ENCODE peak calls at places on chromosomes 13 and 19, in five cellular contexts. One of them, this sample, is unnamed.

GRCh38 chr13:114096031-114096485 is 36.4 kb downstream of the RASA3 start:
- DNase-seq in tibial nerve: peak; percentile 12
- DNase-seq in AG10803: no peak
- DNase-seq in endothelial cell of umbilical vein: no peak
- DNase-seq in mesothelial cell of epicardium: no peak
- DNase-seq in this sample: no peak

GRCh38 chr13:36582977-36583376 is 90.8 kb upstream of the SERTM1 start:
- DNase-seq in AG10803: no peak
- DNase-seq in endothelial cell of umbilical vein: no peak
- DNase-seq in mesothelial cell of epicardium: no peak
- DNase-seq in tibial nerve: no peak
- DNase-seq in this sample: no peak

GRCh38 chr13:108268713-108269112 is 805 bp upstream of the TNFSF13B start:
- DNase-seq in mesothelial cell of epicardium: no peak
- DNase-seq in tibial nerve: no peak
- DNase-seq in AG10803: no peak
- DNase-seq in endothelial cell of umbilical vein: no peak
- DNase-seq in this sample: no peak

GRCh38 chr19:47225746-47226425 is 5.1 kb downstream of the BBC3 start:
- DNase-seq in mesothelial cell of epicardium: peak; percentile 84
- DNase-seq in tibial nerve: peak; percentile 79
- DNase-seq in AG10803: peak; percentile 87
- DNase-seq in endothelial cell of umbilical vein: peak; percentile 84
- DNase-seq in this sample: peak; percentile 92

GRCh38 chr13:60463787-60464186 is 66.8 kb downstream of the TDRD3 start:
- DNase-seq in AG10803: no peak
- DNase-seq in endothelial cell of umbilical vein: no peak
- DNase-seq in mesothelial cell of epicardium: no peak
- DNase-seq in tibial nerve: no peak
- DNase-seq in this sample: no peak

GRCh38 chr13:71634605-71635443 is 232.2 kb downstream of the DACH1 start:
- DNase-seq in endothelial cell of umbilical vein: no peak
- DNase-seq in mesothelial cell of epicardium: no peak
- DNase-seq in tibial nerve: no peak
- DNase-seq in AG10803: no peak
- DNase-seq in this sample: no peak

GRCh38 chr13:94494021-94494420 is 14.5 kb upstream of the DCT start:
- DNase-seq in mesothelial cell of epicardium: no peak
- DNase-seq in AG10803: no peak
- DNase-seq in tibial nerve: no peak
- DNase-seq in endothelial cell of umbilical vein: no peak
- DNase-seq in this sample: no peak

GRCh38 chr13:79660361-79660760 is 179.4 kb downstream of the NDFIP2 start:
- DNase-seq in AG10803: no peak
- DNase-seq in tibial nerve: no peak
- DNase-seq in mesothelial cell of epicardium: no peak
- DNase-seq in endothelial cell of umbilical vein: no peak
- DNase-seq in this sample: no peak

GRCh38 chr19:2840794-2841790 is at the start of gene ZNF555:
- DNase-seq in AG10803: peak; percentile 99
- DNase-seq in tibial nerve: peak; percentile 99
- DNase-seq in mesothelial cell of epicardium: peak; percentile 97
- DNase-seq in endothelial cell of umbilical vein: peak; percentile 99
- DNase-seq in this sample: peak; percentile 95
- TF ChIP-seq CTCF in AG10803: peak; percentile 29
- TF ChIP-seq CTCF in tibial nerve: peak; percentile 62
- TF ChIP-seq CTCF in mesothelial cell of epicardium: peak; percentile 76
- TF ChIP-seq CTCF in endothelial cell of umbilical vein: peak; percentile 50
- TF ChIP-seq CTCF in this sample: peak; percentile 68

DNA sequence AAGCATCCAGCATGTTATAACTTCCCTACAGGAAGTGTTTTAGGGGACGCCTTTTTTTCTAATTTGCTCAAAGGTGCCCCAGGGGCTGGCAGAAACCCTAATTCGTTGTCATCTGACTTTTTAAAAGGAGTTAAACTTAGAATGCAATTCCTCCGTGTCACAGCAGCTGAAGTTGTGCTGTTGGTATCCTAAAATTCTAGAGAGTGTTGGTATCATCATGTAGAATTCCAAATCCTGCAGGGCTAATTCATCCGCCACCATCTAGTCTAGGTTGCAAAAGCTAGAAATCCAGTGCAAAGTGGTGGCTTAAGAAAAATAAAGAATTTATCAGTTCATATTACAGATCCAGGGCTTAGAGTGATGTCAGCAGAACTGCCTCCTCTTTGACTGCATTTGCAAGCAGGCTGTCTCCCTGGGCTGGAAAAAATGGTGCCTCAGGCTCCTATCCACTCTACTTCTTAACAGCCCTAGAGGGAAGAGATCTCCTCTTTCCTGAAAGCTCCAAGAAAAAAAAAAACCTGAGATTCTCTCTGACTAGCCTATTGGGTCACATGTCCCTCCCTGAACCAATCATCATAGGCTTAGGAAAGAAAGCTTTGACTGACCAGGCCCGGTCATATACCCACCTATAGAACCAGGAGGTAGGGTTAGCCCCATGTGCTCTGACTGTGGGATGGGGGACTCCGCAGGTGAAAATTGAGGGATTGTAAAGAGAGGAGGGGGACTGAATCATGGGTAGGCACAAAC is 73.0 kb downstream of the MAP4K1 start:
- DNase-seq in endothelial cell of umbilical vein: no peak
- DNase-seq in tibial nerve: no peak
- DNase-seq in mesothelial cell of epicardium: no peak
- DNase-seq in AG10803: no peak
- DNase-seq in this sample: no peak
- TF ChIP-seq CTCF in endothelial cell of umbilical vein: peak; percentile 30
- TF ChIP-seq CTCF in tibial nerve: no peak
- TF ChIP-seq CTCF in mesothelial cell of epicardium: peak; percentile 16
- TF ChIP-seq CTCF in AG10803: no peak
- TF ChIP-seq CTCF in this sample: peak; percentile 76

DNA sequence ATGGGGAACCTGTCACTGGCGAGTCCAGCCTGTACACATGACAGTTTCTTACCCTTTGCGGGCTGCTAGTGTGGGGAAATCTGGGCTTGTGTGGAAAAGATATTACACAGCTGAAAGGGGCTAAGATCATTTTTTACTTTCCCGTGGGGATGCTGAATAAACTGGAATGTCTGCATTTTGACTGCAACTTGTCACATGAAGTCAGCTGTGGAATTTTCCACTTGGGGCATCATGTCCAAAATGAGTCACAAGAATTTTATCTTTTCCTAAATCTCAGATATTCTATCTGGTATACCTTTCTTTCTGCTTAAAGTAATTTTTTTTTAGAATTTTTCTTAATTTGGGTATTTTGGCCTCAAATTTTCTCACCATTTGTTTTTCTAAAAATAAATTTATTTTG is 170.4 kb downstream of the IRS2 start:
- DNase-seq in tibial nerve: no peak
- DNase-seq in mesothelial cell of epicardium: no peak
- DNase-seq in endothelial cell of umbilical vein: no peak
- DNase-seq in AG10803: no peak
- DNase-seq in this sample: no peak
- TF ChIP-seq CTCF in tibial nerve: no peak
- TF ChIP-seq CTCF in mesothelial cell of epicardium: no peak
- TF ChIP-seq CTCF in endothelial cell of umbilical vein: no peak
- TF ChIP-seq CTCF in AG10803: no peak
- TF ChIP-seq CTCF in this sample: no peak

GRCh38 chr13:31944262-31945160 is 87.1 kb upstream of the FRY start:
- DNase-seq in endothelial cell of umbilical vein: no peak
- DNase-seq in AG10803: peak; percentile 60
- DNase-seq in mesothelial cell of epicardium: no peak
- DNase-seq in tibial nerve: no peak
- DNase-seq in this sample: no peak

GRCh38 chr13:31946091-31946770 is 85.3 kb upstream of the FRY start:
- DNase-seq in tibial nerve: no peak
- DNase-seq in endothelial cell of umbilical vein: no peak
- DNase-seq in AG10803: peak; percentile 95
- DNase-seq in mesothelial cell of epicardium: no peak
- DNase-seq in this sample: no peak

GRCh38 chr13:31947506-31947905 is 84.1 kb upstream of the FRY start:
- DNase-seq in AG10803: peak; percentile 62
- DNase-seq in endothelial cell of umbilical vein: no peak
- DNase-seq in tibial nerve: no peak
- DNase-seq in mesothelial cell of epicardium: no peak
- DNase-seq in this sample: no peak

GRCh38 chr13:31945202-31945978 is 86.2 kb upstream of the FRY start:
- DNase-seq in AG10803: peak; percentile 96
- DNase-seq in mesothelial cell of epicardium: peak; percentile 23
- DNase-seq in tibial nerve: peak; percentile 31
- DNase-seq in endothelial cell of umbilical vein: no peak
- DNase-seq in this sample: no peak

GRCh38 chr13:31947105-31947504 is 84.5 kb upstream of the FRY start:
- DNase-seq in endothelial cell of umbilical vein: no peak
- DNase-seq in tibial nerve: no peak
- DNase-seq in AG10803: peak; percentile 73
- DNase-seq in mesothelial cell of epicardium: no peak
- DNase-seq in this sample: no peak
- TF ChIP-seq CTCF in endothelial cell of umbilical vein: no peak
- TF ChIP-seq CTCF in tibial nerve: no peak
- TF ChIP-seq CTCF in AG10803: peak; percentile 56
- TF ChIP-seq CTCF in mesothelial cell of epicardium: no peak
- TF ChIP-seq CTCF in this sample: no peak

This sample was measured in type B pancreatic cell.